ENCODE peak calls at places on chromosomes 12 and 14, in six cellular contexts. R, X, G, U, Z and I are unnamed samples.
A peak's percentile ranks its signal among the peaks of the same experiment; 100 is the strongest.

GRCh38 chr14:34035177-34035933 is 84.5 kb upstream of the EGLN3 start:
- DNase-seq in U (no peak), X (no peak), R (no peak), Z (peak; percentile 76), G (no peak), I (no peak)

GRCh38 chr12:69653703-69654102 is 43.0 kb upstream of the LRRC10 start:
- DNase-seq in G (no peak), R (no peak), Z (no peak), X (no peak), U (no peak), I (no peak)

GRCh38 chr14:25086081-25086480 is 36.1 kb upstream of the STXBP6 start:
- DNase-seq in G (no peak), X (no peak), U (no peak), R (no peak), Z (no peak), I (no peak)

GRCh38 chr14:52455291-52456088 is 96.8 kb downstream of the TXNDC16 start:
- DNase-seq in G (no peak), R (no peak), X (no peak), Z (peak; percentile 60), U (no peak), I (no peak)

GRCh38 chr14:20976291-20976690 is 13.5 kb upstream of the METTL17 start:
- DNase-seq in R (no peak), Z (peak; percentile 42), U (no peak), G (no peak), X (no peak), I (no peak)

GRCh38 chr12:15629108-15629507 is 160.1 kb downstream of the EPS8 start:
- DNase-seq in G (no peak), R (no peak), Z (peak; percentile 91), U (no peak), X (peak; percentile 21), I (peak; percentile 52)

GRCh38 chr14:24556756-24557155 is 19.3 kb downstream of the CTSG start:
- DNase-seq in X (no peak), Z (peak; percentile 78), G (no peak), U (no peak), R (no peak), I (no peak)

GRCh38 chr12:23817345-23817744 is 132.1 kb downstream of the SOX5 start:
- DNase-seq in U (no peak), G (no peak), R (no peak), Z (no peak), X (no peak), I (no peak)

GRCh38 chr12:22272596-22272995 is 61.9 kb downstream of the ST8SIA1 start:
- DNase-seq in G (no peak), Z (no peak), R (no peak), X (no peak), U (no peak), I (no peak)

GRCh38 chr14:99034711-99035171 is 237.3 kb downstream of the BCL11B start:
- DNase-seq in X (no peak), U (no peak), G (no peak), Z (no peak), R (no peak), I (no peak)

GRCh38 chr12:111298583-111299436 is 70.1 kb downstream of the PHETA1 start:
- DNase-seq in U (peak; percentile 9), X (peak; percentile 82), R (peak; percentile 73), G (no peak), Z (peak; percentile 44), I (peak; percentile 64)

GRCh38 chr12:114457620-114458019 is 51.7 kb upstream of the TBX5 start:
- DNase-seq in X (no peak), R (no peak), G (no peak), U (no peak), Z (no peak), I (no peak)

GRCh38 chr14:83291716-83292115 is 1758.1 kb upstream of the SEL1L start:
- DNase-seq in X (no peak), U (no peak), R (no peak), G (no peak), Z (no peak), I (no peak)

GRCh38 chr12:86261142-86261541 is 5.0 kb upstream of the MGAT4C start:
- DNase-seq in U (no peak), R (no peak), X (peak; percentile 3), Z (peak; percentile 3), G (no peak), I (no peak)

GRCh38 chr12:131699434-131699833 is 11.5 kb upstream of the SFSWAP start:
- DNase-seq in R (no peak), Z (no peak), X (no peak), G (no peak), U (no peak), I (no peak)

GRCh38 chr14:33951183-33951840 is 438 bp upstream of the EGLN3 start:
- DNase-seq in R (no peak), G (no peak), Z (no peak), U (no peak), X (no peak), I (no peak)

GRCh38 chr12:99553461-99553860 is 94.1 kb upstream of the GARIN6 start:
- DNase-seq in G (no peak), X (no peak), U (no peak), Z (no peak), R (no peak), I (peak; percentile 13)

GRCh38 chr12:92199846-92200576 is 54.4 kb upstream of the BTG1 start:
- DNase-seq in Z (no peak), R (no peak), X (no peak), U (no peak), G (no peak), I (no peak)

GRCh38 chr12:4858385-4858784 is 51.3 kb upstream of the KCNA1 start:
- DNase-seq in U (no peak), G (no peak), X (no peak), Z (no peak), R (no peak), I (no peak)

GRCh38 chr14:28057286-28058011 is 709.1 kb upstream of the FOXG1 start:
- DNase-seq in X (no peak), G (no peak), Z (no peak), R (no peak), U (no peak), I (no peak)

GRCh38 chr14:77023001-77023996 is 5.2 kb downstream of the IRF2BPL start:
- DNase-seq in R (no peak), U (no peak), X (no peak), Z (peak; percentile 65), G (no peak), I (no peak)

GRCh38 chr12:32331133-32331532 is 68.2 kb upstream of the FGD4 start:
- DNase-seq in R (no peak), U (no peak), G (no peak), X (peak; percentile 33), Z (no peak), I (no peak)

GRCh38 chr14:75875958-75876357 is 105.8 kb downstream of the TGFB3 start:
- DNase-seq in R (no peak), X (no peak), G (no peak), U (no peak), Z (peak; percentile 16), I (no peak)

GRCh38 chr14:104253223-104253822 is 114.9 kb downstream of the KIF26A start:
- DNase-seq in U (no peak), G (no peak), X (no peak), Z (no peak), R (peak; percentile 41), I (no peak)

GRCh38 chr14:74649673-74650072 is 37.6 kb upstream of the LTBP2 start:
- DNase-seq in U (no peak), G (no peak), X (peak; percentile 76), R (no peak), Z (peak; percentile 53), I (no peak)

GRCh38 chr12:15691372-15691771 is 97.8 kb downstream of the EPS8 start:
- DNase-seq in U (no peak), G (no peak), X (no peak), R (no peak), Z (no peak), I (no peak)